ENCODE peak calls at places on chromosome 4, in four cellular contexts. One of them, this sample, is unnamed.

GRCh38 chr4:47741200-47741599 is 96.7 kb downstream of the CORIN start:
- DNase-seq in fibroblast of pulmonary artery: peak
- DNase-seq in fibroblast of the aortic adventitia: no peak
- DNase-seq in activated CD4-positive, alpha-beta T cell treated with anti-CD3 and anti-CD28 coated beads for 4 hours: no peak
- DNase-seq in this sample: peak

GRCh38 chr4:139609647-139610046 is 53.6 kb upstream of the SETD7 start:
- DNase-seq in activated CD4-positive, alpha-beta T cell treated with anti-CD3 and anti-CD28 coated beads for 4 hours: no peak
- DNase-seq in fibroblast of the aortic adventitia: peak
- DNase-seq in fibroblast of pulmonary artery: peak
- DNase-seq in this sample: peak

GRCh38 chr4:145179201-145179860 is 1.1 kb downstream of the OTUD4 start:
- DNase-seq in fibroblast of pulmonary artery: peak
- DNase-seq in fibroblast of the aortic adventitia: peak
- DNase-seq in activated CD4-positive, alpha-beta T cell treated with anti-CD3 and anti-CD28 coated beads for 4 hours: peak
- DNase-seq in this sample: peak

GRCh38 chr4:176849076-176849475 is 56.4 kb upstream of the VEGFC start:
- DNase-seq in fibroblast of the aortic adventitia: no peak
- DNase-seq in activated CD4-positive, alpha-beta T cell treated with anti-CD3 and anti-CD28 coated beads for 4 hours: no peak
- DNase-seq in fibroblast of pulmonary artery: peak
- DNase-seq in this sample: no peak

GRCh38 chr4:108044951-108045686 is 55.4 kb downstream of the HADH start:
- DNase-seq in fibroblast of the aortic adventitia: no peak
- DNase-seq in fibroblast of pulmonary artery: no peak
- DNase-seq in activated CD4-positive, alpha-beta T cell treated with anti-CD3 and anti-CD28 coated beads for 4 hours: no peak
- DNase-seq in this sample: no peak

GRCh38 chr4:155777971-155778710 is 19.3 kb downstream of the GUCY1B1 start:
- DNase-seq in fibroblast of pulmonary artery: peak
- DNase-seq in activated CD4-positive, alpha-beta T cell treated with anti-CD3 and anti-CD28 coated beads for 4 hours: no peak
- DNase-seq in fibroblast of the aortic adventitia: peak
- DNase-seq in this sample: peak

GRCh38 chr4:118752551-118752950 is 67.4 kb downstream of the METTL14 start:
- DNase-seq in fibroblast of pulmonary artery: no peak
- DNase-seq in activated CD4-positive, alpha-beta T cell treated with anti-CD3 and anti-CD28 coated beads for 4 hours: no peak
- DNase-seq in fibroblast of the aortic adventitia: peak
- DNase-seq in this sample: no peak

GRCh38 chr4:159946983-159947645 is 844.2 kb downstream of the RAPGEF2 start:
- DNase-seq in fibroblast of the aortic adventitia: peak
- DNase-seq in fibroblast of pulmonary artery: peak
- DNase-seq in activated CD4-positive, alpha-beta T cell treated with anti-CD3 and anti-CD28 coated beads for 4 hours: no peak
- DNase-seq in this sample: peak

GRCh38 chr4:110850461-110851447 is 227.9 kb upstream of the PITX2 start:
- DNase-seq in fibroblast of the aortic adventitia: no peak
- DNase-seq in activated CD4-positive, alpha-beta T cell treated with anti-CD3 and anti-CD28 coated beads for 4 hours: no peak
- DNase-seq in fibroblast of pulmonary artery: no peak
- DNase-seq in this sample: no peak

GRCh38 chr4:74100531-74100930 is 1.5 kb upstream of the CXCL2 start:
- DNase-seq in activated CD4-positive, alpha-beta T cell treated with anti-CD3 and anti-CD28 coated beads for 4 hours: no peak
- DNase-seq in fibroblast of pulmonary artery: no peak
- DNase-seq in fibroblast of the aortic adventitia: no peak
- DNase-seq in this sample: no peak

GRCh38 chr4:94410678-94411206 is 41.0 kb upstream of the PDLIM5 start:
- DNase-seq in fibroblast of pulmonary artery: peak
- DNase-seq in fibroblast of the aortic adventitia: peak
- DNase-seq in activated CD4-positive, alpha-beta T cell treated with anti-CD3 and anti-CD28 coated beads for 4 hours: no peak
- DNase-seq in this sample: no peak